ENCODE peak calls at places on chromosome 16, in four cellular contexts. U, O, A and L are unnamed samples.
A peak's percentile ranks its signal among the peaks of the same experiment; 100 is the strongest.

GRCh38 chr16:66510711-66511614 is 39.0 kb downstream of the TK2 start:
- DNase-seq in A (no peak), U (no peak), O (peak; percentile 80), L (no peak)

GRCh38 chr16:3223913-3224515 is 10.9 kb downstream of the ZNF200 start:
- DNase-seq in U (no peak), O (no peak), A (no peak), L (no peak)

GRCh38 chr16:86823895-86824671 is 245.7 kb downstream of the FOXL1 start:
- DNase-seq in O (no peak), A (peak; percentile 93), U (no peak), L (peak; percentile 87)

GRCh38 chr16:89217388-89218191 is at the start of gene ZNF778:
- DNase-seq in O (peak; percentile 94), A (peak; percentile 42), U (peak; percentile 65), L (peak; percentile 36)

GRCh38 chr16:49021136-49021535 is 260.5 kb downstream of the CBLN1 start:
- DNase-seq in U (no peak), O (no peak), A (peak; percentile 83), L (peak; percentile 64)

GRCh38 chr16:67660564-67661028 is at the start of gene PARD6A:
- DNase-seq in U (peak; percentile 90), A (peak; percentile 91), O (peak; percentile 98), L (peak; percentile 88)

GRCh38 chr16:23863511-23864422 is 28.0 kb downstream of the PRKCB start:
- DNase-seq in O (no peak), A (no peak), U (no peak), L (no peak)

GRCh38 chr16:31508706-31509523 is 724 bp upstream of the RUSF1 start:
- DNase-seq in A (no peak), O (no peak), U (no peak), L (no peak)

GRCh38 chr16:84408314-84408690 is 40.0 kb downstream of the ATP2C2 start:
- DNase-seq in U (no peak), O (no peak), A (no peak), L (no peak)

GRCh38 chr16:6016530-6017184 is 919.1 kb upstream of the EEF2KMT start:
- DNase-seq in U (no peak), O (no peak), A (peak; percentile 38), L (no peak)

GRCh38 chr16:29307598-29308507 is 98.7 kb downstream of the NPIPB11 start:
- DNase-seq in U (no peak), O (peak; percentile 63), A (no peak), L (no peak)

GRCh38 chr16:3963203-3963602 is 82.7 kb upstream of the CREBBP start:
- DNase-seq in A (no peak), U (no peak), O (peak; percentile 43), L (no peak)

GRCh38 chr16:1030381-1030901 is 42.1 kb upstream of the SSTR5 start:
- DNase-seq in U (no peak), A (no peak), O (no peak), L (no peak)

GRCh38 chr16:88077328-88078108 is 126.3 kb downstream of the BANP start:
- DNase-seq in A (no peak), U (no peak), O (peak; percentile 45), L (no peak)

GRCh38 chr16:11896776-11897175 is 19.0 kb downstream of the GSPT1 start:
- DNase-seq in A (no peak), U (no peak), O (no peak), L (peak; percentile 46)

GRCh38 chr16:8848231-8848938 is 20.4 kb downstream of the CARHSP1 start:
- DNase-seq in O (peak; percentile 47), U (no peak), A (no peak), L (no peak)

GRCh38 chr16:81632392-81633146 is 146.5 kb upstream of the PLCG2 start:
- DNase-seq in U (peak; percentile 65), A (peak; percentile 60), O (no peak), L (no peak)

GRCh38 chr16:4315185-4316102 is at the start of gene GLIS2:
- DNase-seq in U (no peak), A (no peak), O (peak; percentile 91), L (peak; percentile 64)

GRCh38 chr16:19363741-19364140 is 53.9 kb upstream of the TMC5 start:
- DNase-seq in U (no peak), A (no peak), O (no peak), L (no peak)

GRCh38 chr16:73179671-73180370 is 131.9 kb upstream of the ZFHX3 start:
- DNase-seq in O (no peak), A (no peak), U (no peak), L (no peak)

GRCh38 chr16:3652373-3653037 is 2.0 kb upstream of the DNASE1 start:
- DNase-seq in U (no peak), A (no peak), O (peak; percentile 54), L (no peak)

GRCh38 chr16:71885261-71885650 is 1.3 kb upstream of the ZNF821 start:
- DNase-seq in O (no peak), U (no peak), A (no peak), L (no peak)

GRCh38 chr16:52812945-52813556 is 239.6 kb downstream of the CHD9NB start:
- DNase-seq in A (peak; percentile 49), U (no peak), O (no peak), L (peak; percentile 25)